ENCODE peak calls at places on chromosomes 16 and 17, in five cellular contexts. R, B, C, S and I are unnamed samples.

GRCh38 chr17:1787301-1787902 is 25.5 kb downstream of the SERPINF1 start:
- DNase-seq in B (peak), R (no peak), C (no peak), S (peak), I (no peak)

GRCh38 chr16:66811043-66811442 is 9.7 kb upstream of the TERB1 start:
- DNase-seq in R (no peak), C (no peak), B (no peak), S (no peak), I (no peak)

GRCh38 chr16:66042341-66042740 is 324.1 kb upstream of the CDH5 start:
- DNase-seq in C (no peak), B (no peak), S (no peak), R (no peak), I (no peak)

GRCh38 chr17:7177210-7177953 is 1.8 kb downstream of the ASGR1 start:
- DNase-seq in B (peak), S (peak), R (no peak), C (peak), I (peak)

GRCh38 chr16:11359370-11359769 is 14.1 kb downstream of the RMI2 start:
- DNase-seq in R (no peak), C (no peak), S (no peak), B (no peak), I (no peak)

GRCh38 chr17:38510424-38511125 is 82.3 kb downstream of the ARHGAP23 start:
- DNase-seq in B (peak), S (peak), C (peak), R (no peak), I (peak)

GRCh38 chr17:33562792-33563191 is 269.7 kb upstream of the ASIC2 start:
- DNase-seq in S (no peak), C (no peak), B (no peak), R (no peak), I (no peak)

GRCh38 chr17:75684924-75685323 is 17.8 kb downstream of the SAP30BP start:
- DNase-seq in S (no peak), C (no peak), B (no peak), R (no peak), I (no peak)

GRCh38 chr17:10360578-10360977 is 12.2 kb downstream of the MYH13 start:
- DNase-seq in C (no peak), B (no peak), R (no peak), S (no peak), I (no peak)

GRCh38 chr17:50511058-50511457 is 2.8 kb downstream of the MYCBPAP start:
- DNase-seq in S (no peak), B (no peak), R (peak), C (no peak), I (no peak)

GRCh38 chr16:67357561-67357960 is 30.9 kb downstream of the LRRC36 start:
- DNase-seq in C (no peak), S (no peak), R (no peak), B (no peak), I (no peak)

GRCh38 chr17:4154201-4154600 is 11.2 kb downstream of the CYB5D2 start:
- DNase-seq in C (no peak), B (no peak), S (no peak), R (no peak), I (no peak)

GRCh38 chr16:3510410-3510809 is 9.6 kb downstream of the CLUAP1 start:
- DNase-seq in S (no peak), C (no peak), R (no peak), B (no peak), I (no peak)

GRCh38 chr16:79714440-79714839 is 113.9 kb upstream of the MAF start:
- DNase-seq in S (no peak), R (no peak), B (no peak), C (no peak), I (no peak)

GRCh38 chr17:75785770-75786538 is 1.3 kb downstream of the UNK start:
- DNase-seq in B (peak), R (no peak), S (no peak), C (no peak), I (no peak)

GRCh38 chr17:48907713-48908046 is 527 bp upstream of the UBE2Z start:
- DNase-seq in R (no peak), C (no peak), S (no peak), B (no peak), I (no peak)

GRCh38 chr16:2386990-2387389 is 42.3 kb upstream of the CCNF start:
- DNase-seq in C (no peak), R (no peak), B (no peak), S (peak), I (peak)

GRCh38 chr16:9033125-9033830 is 58.2 kb upstream of the HAPSTR1 start:
- DNase-seq in S (peak), B (peak), R (no peak), C (peak), I (no peak)

GRCh38 chr16:12186774-12187335 is 210.3 kb downstream of the SNX29 start:
- DNase-seq in S (no peak), C (no peak), B (no peak), R (no peak), I (no peak)

GRCh38 chr16:51473091-51473490 is 322.0 kb upstream of the SALL1 start:
- DNase-seq in C (no peak), B (no peak), R (no peak), S (no peak), I (no peak)

GRCh38 chr16:53530741-53531140 is 27.7 kb upstream of the AKTIP start:
- DNase-seq in B (no peak), S (no peak), C (no peak), R (no peak), I (no peak)

GRCh38 chr16:54507091-54507490 is 220.5 kb upstream of the IRX3 start:
- DNase-seq in C (no peak), B (no peak), R (no peak), S (no peak), I (no peak)

GRCh38 chr16:2935418-2935817 is 23.7 kb downstream of the FLYWCH1 start:
- DNase-seq in C (no peak), R (no peak), B (no peak), S (no peak), I (no peak)

GRCh38 chr16:9797306-9797705 is 384.9 kb downstream of the GRIN2A start:
- DNase-seq in R (no peak), S (peak), B (no peak), C (no peak), I (no peak)

GRCh38 chr17:79243603-79243990 is 169.0 kb downstream of the ENGASE start:
- DNase-seq in R (no peak), S (no peak), B (no peak), C (no peak), I (no peak)

GRCh38 chr17:5248821-5249479 is 14.3 kb upstream of the SCIMP start:
- DNase-seq in S (no peak), C (no peak), R (no peak), B (no peak), I (no peak)

GRCh38 chr16:68367034-68367433 is 56.2 kb downstream of the PRMT7 start:
- DNase-seq in C (peak), R (no peak), B (peak), S (peak), I (peak)

GRCh38 chr16:824194-824593 is 23.7 kb upstream of the GNG13 start:
- DNase-seq in R (no peak), C (no peak), S (no peak), B (no peak), I (no peak)

GRCh38 chr16:64696872-64697271 is 425.0 kb downstream of the CDH11 start:
- DNase-seq in R (no peak), C (no peak), B (no peak), S (no peak), I (no peak)

GRCh38 chr16:58421529-58421928 is 29.3 kb downstream of the GINS3 start:
- DNase-seq in S (no peak), R (no peak), C (no peak), B (no peak), I (no peak)

GRCh38 chr17:31803494-31804213 is 55.4 kb downstream of the COPRS start:
- DNase-seq in R (no peak), C (no peak), S (peak), B (no peak), I (no peak)

GRCh38 chr17:50640701-50641338 is 6.1 kb downstream of the ABCC3 start:
- DNase-seq in C (peak), B (no peak), R (no peak), S (peak), I (no peak)

GRCh38 chr17:77329741-77330531 is 189.2 kb downstream of the SEC14L1 start:
- DNase-seq in S (no peak), R (no peak), C (no peak), B (no peak), I (no peak)

GRCh38 chr16:11256657-11257130 is 690 bp upstream of the SOCS1 start:
- DNase-seq in B (peak), C (peak), S (no peak), R (no peak), I (no peak)

GRCh38 chr17:16977932-16978331 is 6.0 kb upstream of the TNFRSF13B start:
- DNase-seq in R (no peak), S (no peak), C (no peak), B (no peak), I (no peak)

GRCh38 chr17:47423406-47424295 is 99.9 kb downstream of the EFCAB13 start:
- DNase-seq in R (no peak), B (peak), C (no peak), S (no peak), I (peak)

GRCh38 chr17:68847711-68848110 is 107.5 kb downstream of the ABCA8 start:
- DNase-seq in C (no peak), B (no peak), R (no peak), S (no peak), I (no peak)

GRCh38 chr16:50286681-50287080 is 20.3 kb downstream of the ADCY7 start:
- DNase-seq in R (no peak), C (no peak), B (no peak), S (no peak), I (no peak)

GRCh38 chr16:31460582-31461002 is 1.3 kb downstream of the ARMC5 start:
- DNase-seq in B (peak), C (peak), R (no peak), S (peak), I (no peak)

GRCh38 chr16:31459722-31460581 is 651 bp downstream of the ARMC5 start:
- DNase-seq in R (peak), B (peak), S (peak), C (peak), I (peak)

GRCh38 chr16:31456988-31457360 is 2.3 kb upstream of the ARMC5 start:
- DNase-seq in C (peak), S (no peak), B (no peak), R (no peak), I (no peak)

GRCh38 chr16:31458835-31459721 is at the start of gene ARMC5:
- DNase-seq in B (peak), S (peak), C (peak), R (peak), I (peak)

GRCh38 chr16:31458073-31458834 is 1.0 kb upstream of the ARMC5 start:
- DNase-seq in C (peak), S (peak), R (no peak), B (peak), I (peak)
- TF ChIP-seq GABPA in C (no peak), S (no peak), R (no peak), B (no peak), I (no peak)

DNA sequence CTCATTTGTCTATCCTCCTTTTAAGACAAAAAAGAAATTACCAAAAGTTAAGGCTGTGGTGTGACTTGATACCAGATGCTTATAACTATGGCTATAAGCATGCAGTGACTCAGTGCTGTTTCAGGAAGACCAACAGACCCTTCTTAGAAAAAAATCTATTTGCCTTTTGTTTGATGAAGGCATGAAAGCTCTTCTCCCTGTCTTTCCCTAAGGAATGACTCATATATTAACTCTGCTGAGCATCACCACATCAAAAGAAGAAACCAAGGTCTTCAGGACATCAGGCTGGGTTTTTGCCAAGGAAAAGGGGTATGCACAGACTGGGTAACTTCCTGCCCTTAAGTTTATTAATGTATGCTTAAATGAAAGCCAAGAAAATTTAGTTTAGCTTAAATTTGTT is 47.1 kb downstream of the VMP1 start:
- DNase-seq in C (peak), R (no peak), B (no peak), S (peak), I (no peak)
- TF ChIP-seq RAD21 in C (no peak), R (no peak), B (no peak), S (no peak), I (no peak)

GRCh38 chr17:41263212-41263611 is 2.0 kb upstream of the KRTAP9-6 start:
- DNase-seq in C (peak), R (no peak), B (no peak), S (no peak), I (no peak)
- TF ChIP-seq GABPA in C (no peak), R (no peak), B (no peak), S (no peak), I (no peak)

GRCh38 chr16:82761236-82761635 is 134.5 kb downstream of the CDH13 start:
- DNase-seq in R (no peak), C (no peak), S (no peak), B (no peak), I (no peak)
- TF ChIP-seq RAD21 in R (no peak), C (no peak), S (no peak), B (no peak), I (no peak)